ENCODE peak calls at places on chromosomes 11 and 22, in five cellular contexts. One of them, this sample, is unnamed.

GRCh38 chr11:73381589-73381988 is 5.4 kb downstream of the RELT start:
- DNase-seq in GM12865: no peak
- DNase-seq in mesothelial cell of epicardium: no peak
- DNase-seq in uterus: no peak
- DNase-seq in body of pancreas: peak
- DNase-seq in this sample: no peak

GRCh38 chr11:315051-315481 is 1.2 kb downstream of the IFITM1 start:
- DNase-seq in uterus: no peak
- DNase-seq in body of pancreas: no peak
- DNase-seq in GM12865: no peak
- DNase-seq in mesothelial cell of epicardium: no peak
- DNase-seq in this sample: no peak

GRCh38 chr11:110948112-110948511 is 235.9 kb upstream of the ARHGAP20 start:
- DNase-seq in uterus: no peak
- DNase-seq in GM12865: no peak
- DNase-seq in mesothelial cell of epicardium: no peak
- DNase-seq in body of pancreas: no peak
- DNase-seq in this sample: no peak

GRCh38 chr11:95076416-95076815 is 9.7 kb downstream of the SRSF8 start:
- DNase-seq in body of pancreas: peak
- DNase-seq in uterus: peak
- DNase-seq in GM12865: no peak
- DNase-seq in mesothelial cell of epicardium: no peak
- DNase-seq in this sample: no peak

GRCh38 chr11:77322506-77322905 is 21.0 kb upstream of the GDPD4 start:
- DNase-seq in mesothelial cell of epicardium: no peak
- DNase-seq in GM12865: no peak
- DNase-seq in body of pancreas: peak
- DNase-seq in uterus: no peak
- DNase-seq in this sample: no peak

GRCh38 chr11:107006076-107006833 is 12.0 kb downstream of the GUCY1A2 start:
- DNase-seq in uterus: no peak
- DNase-seq in mesothelial cell of epicardium: no peak
- DNase-seq in GM12865: no peak
- DNase-seq in body of pancreas: no peak
- DNase-seq in this sample: no peak

GRCh38 chr11:18091731-18092130 is 14.2 kb downstream of the SAAL1 start:
- DNase-seq in mesothelial cell of epicardium: no peak
- DNase-seq in body of pancreas: no peak
- DNase-seq in uterus: no peak
- DNase-seq in GM12865: no peak
- DNase-seq in this sample: no peak

GRCh38 chr22:45757068-45757467 is 85.4 kb downstream of the ATXN10 start:
- DNase-seq in uterus: no peak
- DNase-seq in mesothelial cell of epicardium: peak
- DNase-seq in GM12865: no peak
- DNase-seq in body of pancreas: peak
- DNase-seq in this sample: no peak

GRCh38 chr11:77181226-77181625 is 53.2 kb downstream of the MYO7A start:
- DNase-seq in uterus: no peak
- DNase-seq in body of pancreas: no peak
- DNase-seq in mesothelial cell of epicardium: no peak
- DNase-seq in GM12865: no peak
- DNase-seq in this sample: no peak

GRCh38 chr22:30870451-30871345 is 97.9 kb downstream of the MORC2 start:
- DNase-seq in body of pancreas: no peak
- DNase-seq in mesothelial cell of epicardium: peak
- DNase-seq in GM12865: no peak
- DNase-seq in uterus: peak
- DNase-seq in this sample: no peak

GRCh38 chr22:49879871-49880270 is 26.2 kb downstream of the ZBED4 start:
- DNase-seq in mesothelial cell of epicardium: no peak
- DNase-seq in uterus: no peak
- DNase-seq in GM12865: no peak
- DNase-seq in body of pancreas: no peak
- DNase-seq in this sample: no peak

GRCh38 chr11:102430158-102430836 is 22.3 kb downstream of the TMEM123 start:
- DNase-seq in mesothelial cell of epicardium: no peak
- DNase-seq in GM12865: peak
- DNase-seq in body of pancreas: no peak
- DNase-seq in uterus: no peak
- DNase-seq in this sample: no peak

GRCh38 chr11:75524576-75525432 is 937 bp downstream of the GDPD5 start:
- DNase-seq in uterus: no peak
- DNase-seq in body of pancreas: no peak
- DNase-seq in GM12865: no peak
- DNase-seq in mesothelial cell of epicardium: no peak
- DNase-seq in this sample: peak

GRCh38 chr11:13076961-13077360 is 67.8 kb downstream of the RASSF10 start:
- DNase-seq in mesothelial cell of epicardium: no peak
- DNase-seq in uterus: no peak
- DNase-seq in body of pancreas: no peak
- DNase-seq in GM12865: no peak
- DNase-seq in this sample: no peak

GRCh38 chr11:3799883-3800282 is 2.5 kb upstream of the NUP98 start:
- DNase-seq in body of pancreas: no peak
- DNase-seq in mesothelial cell of epicardium: no peak
- DNase-seq in GM12865: no peak
- DNase-seq in uterus: no peak
- DNase-seq in this sample: no peak

GRCh38 chr22:17841836-17842235 is 67.6 kb upstream of the BID start:
- DNase-seq in uterus: no peak
- DNase-seq in GM12865: no peak
- DNase-seq in mesothelial cell of epicardium: no peak
- DNase-seq in body of pancreas: no peak
- DNase-seq in this sample: no peak

GRCh38 chr22:32901925-32902324 is 100.4 kb downstream of the TIMP3 start:
- DNase-seq in body of pancreas: no peak
- DNase-seq in mesothelial cell of epicardium: no peak
- DNase-seq in uterus: no peak
- DNase-seq in GM12865: no peak
- DNase-seq in this sample: no peak
- TF ChIP-seq CTCF in body of pancreas: no peak
- TF ChIP-seq CTCF in mesothelial cell of epicardium: no peak
- TF ChIP-seq CTCF in uterus: no peak
- TF ChIP-seq CTCF in GM12865: no peak
- TF ChIP-seq CTCF in this sample: peak

GRCh38 chr11:28366549-28367341 is 258.6 kb downstream of the METTL15 start:
- DNase-seq in GM12865: no peak
- DNase-seq in mesothelial cell of epicardium: no peak
- DNase-seq in body of pancreas: no peak
- DNase-seq in uterus: no peak
- DNase-seq in this sample: no peak
- TF ChIP-seq CTCF in GM12865: no peak
- TF ChIP-seq CTCF in mesothelial cell of epicardium: no peak
- TF ChIP-seq CTCF in body of pancreas: no peak
- TF ChIP-seq CTCF in uterus: no peak
- TF ChIP-seq CTCF in this sample: no peak

GRCh38 chr11:129018991-129019390 is 76.3 kb upstream of the TP53AIP1 start:
- DNase-seq in mesothelial cell of epicardium: no peak
- DNase-seq in body of pancreas: no peak
- DNase-seq in uterus: no peak
- DNase-seq in GM12865: no peak
- DNase-seq in this sample: no peak
- TF ChIP-seq CTCF in mesothelial cell of epicardium: no peak
- TF ChIP-seq CTCF in body of pancreas: no peak
- TF ChIP-seq CTCF in uterus: no peak
- TF ChIP-seq CTCF in GM12865: no peak
- TF ChIP-seq CTCF in this sample: no peak

GRCh38 chr22:33332538-33332937 is 274.4 kb upstream of the SYN3 start:
- DNase-seq in body of pancreas: no peak
- DNase-seq in GM12865: no peak
- DNase-seq in uterus: no peak
- DNase-seq in mesothelial cell of epicardium: no peak
- DNase-seq in this sample: no peak
- TF ChIP-seq CTCF in body of pancreas: no peak
- TF ChIP-seq CTCF in GM12865: no peak
- TF ChIP-seq CTCF in uterus: no peak
- TF ChIP-seq CTCF in mesothelial cell of epicardium: no peak
- TF ChIP-seq CTCF in this sample: no peak

GRCh38 chr11:43504316-43504950 is 145.7 kb downstream of the TTC17 start:
- DNase-seq in GM12865: peak
- DNase-seq in uterus: no peak
- DNase-seq in mesothelial cell of epicardium: no peak
- DNase-seq in body of pancreas: peak
- DNase-seq in this sample: peak
- TF ChIP-seq CTCF in GM12865: peak
- TF ChIP-seq CTCF in uterus: peak
- TF ChIP-seq CTCF in mesothelial cell of epicardium: no peak
- TF ChIP-seq CTCF in body of pancreas: peak
- TF ChIP-seq CTCF in this sample: peak